ENCODE peak calls at places on chromosomes 16 and 17, in seven cellular contexts. One of them, this sample, is unnamed.

GRCh38 chr16:30829130-30830071 is 42.4 kb upstream of the ZNF629 start:
- DNase-seq in amniotic stem cell: no peak
- DNase-seq in activated naive CD8-positive, alpha-beta T cell treated with anti-CD3 and anti-CD28 coated beads for 36 hours: no peak
- DNase-seq in activated CD4-positive, CD25-positive, alpha-beta regulatory T cell: no peak
- DNase-seq in fibroblast of pulmonary artery: no peak
- DNase-seq in stimulated activated CD4-positive, alpha-beta T cell treated with anti-CD3 and anti-CD28 coated beads, Interleukin-1b, Interleukin-23, amount 100 ng/mL, for 1 hour: no peak
- DNase-seq in pancreas: no peak
- DNase-seq in this sample: no peak

GRCh38 chr17:78979780-78980623 is at the start of gene LGALS3BP:
- DNase-seq in activated naive CD8-positive, alpha-beta T cell treated with anti-CD3 and anti-CD28 coated beads for 36 hours: peak; percentile 42
- DNase-seq in amniotic stem cell: peak; percentile 12
- DNase-seq in fibroblast of pulmonary artery: peak; percentile 89
- DNase-seq in activated CD4-positive, CD25-positive, alpha-beta regulatory T cell: no peak
- DNase-seq in pancreas: peak; percentile 79
- DNase-seq in stimulated activated CD4-positive, alpha-beta T cell treated with anti-CD3 and anti-CD28 coated beads, Interleukin-1b, Interleukin-23, amount 100 ng/mL, for 1 hour: no peak
- DNase-seq in this sample: no peak

GRCh38 chr17:4087911-4088693 is 54.7 kb downstream of the ZZEF1 start:
- DNase-seq in fibroblast of pulmonary artery: peak; percentile 23
- DNase-seq in activated naive CD8-positive, alpha-beta T cell treated with anti-CD3 and anti-CD28 coated beads for 36 hours: no peak
- DNase-seq in stimulated activated CD4-positive, alpha-beta T cell treated with anti-CD3 and anti-CD28 coated beads, Interleukin-1b, Interleukin-23, amount 100 ng/mL, for 1 hour: no peak
- DNase-seq in amniotic stem cell: peak; percentile 14
- DNase-seq in activated CD4-positive, CD25-positive, alpha-beta regulatory T cell: no peak
- DNase-seq in pancreas: no peak
- DNase-seq in this sample: no peak

GRCh38 chr17:4721203-4722135 is 9.8 kb upstream of the MED11 start:
- DNase-seq in stimulated activated CD4-positive, alpha-beta T cell treated with anti-CD3 and anti-CD28 coated beads, Interleukin-1b, Interleukin-23, amount 100 ng/mL, for 1 hour: no peak
- DNase-seq in amniotic stem cell: no peak
- DNase-seq in fibroblast of pulmonary artery: peak; percentile 31
- DNase-seq in pancreas: peak; percentile 84
- DNase-seq in activated CD4-positive, CD25-positive, alpha-beta regulatory T cell: no peak
- DNase-seq in activated naive CD8-positive, alpha-beta T cell treated with anti-CD3 and anti-CD28 coated beads for 36 hours: no peak
- DNase-seq in this sample: peak; percentile 95

GRCh38 chr16:84190731-84191388 is at the start of gene ADAD2:
- DNase-seq in stimulated activated CD4-positive, alpha-beta T cell treated with anti-CD3 and anti-CD28 coated beads, Interleukin-1b, Interleukin-23, amount 100 ng/mL, for 1 hour: no peak
- DNase-seq in pancreas: no peak
- DNase-seq in activated CD4-positive, CD25-positive, alpha-beta regulatory T cell: no peak
- DNase-seq in activated naive CD8-positive, alpha-beta T cell treated with anti-CD3 and anti-CD28 coated beads for 36 hours: peak; percentile 25
- DNase-seq in amniotic stem cell: no peak
- DNase-seq in fibroblast of pulmonary artery: no peak
- DNase-seq in this sample: no peak

GRCh38 chr16:85019659-85020245 is 7.8 kb upstream of the KIAA0513 start:
- DNase-seq in activated naive CD8-positive, alpha-beta T cell treated with anti-CD3 and anti-CD28 coated beads for 36 hours: no peak
- DNase-seq in fibroblast of pulmonary artery: no peak
- DNase-seq in activated CD4-positive, CD25-positive, alpha-beta regulatory T cell: no peak
- DNase-seq in pancreas: peak; percentile 84
- DNase-seq in stimulated activated CD4-positive, alpha-beta T cell treated with anti-CD3 and anti-CD28 coated beads, Interleukin-1b, Interleukin-23, amount 100 ng/mL, for 1 hour: no peak
- DNase-seq in amniotic stem cell: no peak
- DNase-seq in this sample: no peak

GRCh38 chr16:84761448-84762368 is 58.1 kb upstream of the CRISPLD2 start:
- DNase-seq in pancreas: no peak
- DNase-seq in activated naive CD8-positive, alpha-beta T cell treated with anti-CD3 and anti-CD28 coated beads for 36 hours: no peak
- DNase-seq in fibroblast of pulmonary artery: peak; percentile 34
- DNase-seq in stimulated activated CD4-positive, alpha-beta T cell treated with anti-CD3 and anti-CD28 coated beads, Interleukin-1b, Interleukin-23, amount 100 ng/mL, for 1 hour: no peak
- DNase-seq in activated CD4-positive, CD25-positive, alpha-beta regulatory T cell: no peak
- DNase-seq in amniotic stem cell: no peak
- DNase-seq in this sample: no peak

GRCh38 chr17:64095144-64095882 is 34.6 kb downstream of the ERN1 start:
- DNase-seq in activated CD4-positive, CD25-positive, alpha-beta regulatory T cell: no peak
- DNase-seq in amniotic stem cell: no peak
- DNase-seq in stimulated activated CD4-positive, alpha-beta T cell treated with anti-CD3 and anti-CD28 coated beads, Interleukin-1b, Interleukin-23, amount 100 ng/mL, for 1 hour: no peak
- DNase-seq in fibroblast of pulmonary artery: no peak
- DNase-seq in pancreas: no peak
- DNase-seq in activated naive CD8-positive, alpha-beta T cell treated with anti-CD3 and anti-CD28 coated beads for 36 hours: no peak
- DNase-seq in this sample: peak; percentile 95

GRCh38 chr17:8946476-8946875 is 19.0 kb downstream of the PIK3R5 start:
- DNase-seq in stimulated activated CD4-positive, alpha-beta T cell treated with anti-CD3 and anti-CD28 coated beads, Interleukin-1b, Interleukin-23, amount 100 ng/mL, for 1 hour: no peak
- DNase-seq in activated CD4-positive, CD25-positive, alpha-beta regulatory T cell: no peak
- DNase-seq in pancreas: no peak
- DNase-seq in activated naive CD8-positive, alpha-beta T cell treated with anti-CD3 and anti-CD28 coated beads for 36 hours: no peak
- DNase-seq in amniotic stem cell: no peak
- DNase-seq in fibroblast of pulmonary artery: no peak
- DNase-seq in this sample: no peak

GRCh38 chr17:59421722-59422121 is 90.3 kb downstream of the YPEL2 start:
- DNase-seq in pancreas: no peak
- DNase-seq in amniotic stem cell: no peak
- DNase-seq in activated CD4-positive, CD25-positive, alpha-beta regulatory T cell: no peak
- DNase-seq in fibroblast of pulmonary artery: no peak
- DNase-seq in stimulated activated CD4-positive, alpha-beta T cell treated with anti-CD3 and anti-CD28 coated beads, Interleukin-1b, Interleukin-23, amount 100 ng/mL, for 1 hour: no peak
- DNase-seq in activated naive CD8-positive, alpha-beta T cell treated with anti-CD3 and anti-CD28 coated beads for 36 hours: no peak
- DNase-seq in this sample: no peak

GRCh38 chr16:58025351-58026138 is at the start of gene MMP15:
- DNase-seq in pancreas: peak; percentile 94
- DNase-seq in amniotic stem cell: no peak
- DNase-seq in stimulated activated CD4-positive, alpha-beta T cell treated with anti-CD3 and anti-CD28 coated beads, Interleukin-1b, Interleukin-23, amount 100 ng/mL, for 1 hour: peak; percentile 46
- DNase-seq in activated naive CD8-positive, alpha-beta T cell treated with anti-CD3 and anti-CD28 coated beads for 36 hours: peak; percentile 73
- DNase-seq in fibroblast of pulmonary artery: peak; percentile 54
- DNase-seq in activated CD4-positive, CD25-positive, alpha-beta regulatory T cell: peak; percentile 23
- DNase-seq in this sample: peak; percentile 85

GRCh38 chr16:67163903-67164558 is 514 bp upstream of the HSF4 start:
- DNase-seq in activated naive CD8-positive, alpha-beta T cell treated with anti-CD3 and anti-CD28 coated beads for 36 hours: no peak
- DNase-seq in amniotic stem cell: no peak
- DNase-seq in stimulated activated CD4-positive, alpha-beta T cell treated with anti-CD3 and anti-CD28 coated beads, Interleukin-1b, Interleukin-23, amount 100 ng/mL, for 1 hour: no peak
- DNase-seq in pancreas: peak; percentile 38
- DNase-seq in activated CD4-positive, CD25-positive, alpha-beta regulatory T cell: no peak
- DNase-seq in fibroblast of pulmonary artery: no peak
- DNase-seq in this sample: no peak

GRCh38 chr17:32489320-32490100 is 2.7 kb downstream of the CDK5R1 start:
- DNase-seq in stimulated activated CD4-positive, alpha-beta T cell treated with anti-CD3 and anti-CD28 coated beads, Interleukin-1b, Interleukin-23, amount 100 ng/mL, for 1 hour: no peak
- DNase-seq in fibroblast of pulmonary artery: no peak
- DNase-seq in activated CD4-positive, CD25-positive, alpha-beta regulatory T cell: no peak
- DNase-seq in pancreas: no peak
- DNase-seq in amniotic stem cell: no peak
- DNase-seq in activated naive CD8-positive, alpha-beta T cell treated with anti-CD3 and anti-CD28 coated beads for 36 hours: no peak
- DNase-seq in this sample: no peak

GRCh38 chr17:50839591-50840310 is 4.4 kb downstream of the WFIKKN2 start:
- DNase-seq in activated naive CD8-positive, alpha-beta T cell treated with anti-CD3 and anti-CD28 coated beads for 36 hours: no peak
- DNase-seq in activated CD4-positive, CD25-positive, alpha-beta regulatory T cell: no peak
- DNase-seq in stimulated activated CD4-positive, alpha-beta T cell treated with anti-CD3 and anti-CD28 coated beads, Interleukin-1b, Interleukin-23, amount 100 ng/mL, for 1 hour: no peak
- DNase-seq in fibroblast of pulmonary artery: no peak
- DNase-seq in amniotic stem cell: no peak
- DNase-seq in pancreas: no peak
- DNase-seq in this sample: no peak

GRCh38 chr16:78576941-78577340 is 477.5 kb downstream of the WWOX start:
- DNase-seq in fibroblast of pulmonary artery: no peak
- DNase-seq in amniotic stem cell: no peak
- DNase-seq in activated naive CD8-positive, alpha-beta T cell treated with anti-CD3 and anti-CD28 coated beads for 36 hours: no peak
- DNase-seq in activated CD4-positive, CD25-positive, alpha-beta regulatory T cell: no peak
- DNase-seq in stimulated activated CD4-positive, alpha-beta T cell treated with anti-CD3 and anti-CD28 coated beads, Interleukin-1b, Interleukin-23, amount 100 ng/mL, for 1 hour: no peak
- DNase-seq in pancreas: no peak
- DNase-seq in this sample: no peak

GRCh38 chr17:13638855-13639458 is 37.2 kb upstream of the HS3ST3A1 start:
- DNase-seq in pancreas: no peak
- DNase-seq in fibroblast of pulmonary artery: peak; percentile 31
- DNase-seq in activated CD4-positive, CD25-positive, alpha-beta regulatory T cell: no peak
- DNase-seq in amniotic stem cell: no peak
- DNase-seq in activated naive CD8-positive, alpha-beta T cell treated with anti-CD3 and anti-CD28 coated beads for 36 hours: peak; percentile 15
- DNase-seq in stimulated activated CD4-positive, alpha-beta T cell treated with anti-CD3 and anti-CD28 coated beads, Interleukin-1b, Interleukin-23, amount 100 ng/mL, for 1 hour: no peak
- DNase-seq in this sample: no peak

GRCh38 chr16:7200320-7200719 is 132.3 kb upstream of the RBFOX1 start:
- DNase-seq in activated naive CD8-positive, alpha-beta T cell treated with anti-CD3 and anti-CD28 coated beads for 36 hours: no peak
- DNase-seq in pancreas: no peak
- DNase-seq in stimulated activated CD4-positive, alpha-beta T cell treated with anti-CD3 and anti-CD28 coated beads, Interleukin-1b, Interleukin-23, amount 100 ng/mL, for 1 hour: no peak
- DNase-seq in fibroblast of pulmonary artery: no peak
- DNase-seq in amniotic stem cell: no peak
- DNase-seq in activated CD4-positive, CD25-positive, alpha-beta regulatory T cell: no peak
- DNase-seq in this sample: no peak

GRCh38 chr16:68068926-68069325 is 16.2 kb upstream of the NFATC3 start:
- DNase-seq in stimulated activated CD4-positive, alpha-beta T cell treated with anti-CD3 and anti-CD28 coated beads, Interleukin-1b, Interleukin-23, amount 100 ng/mL, for 1 hour: no peak
- DNase-seq in fibroblast of pulmonary artery: no peak
- DNase-seq in amniotic stem cell: no peak
- DNase-seq in activated naive CD8-positive, alpha-beta T cell treated with anti-CD3 and anti-CD28 coated beads for 36 hours: no peak
- DNase-seq in activated CD4-positive, CD25-positive, alpha-beta regulatory T cell: no peak
- DNase-seq in pancreas: no peak
- DNase-seq in this sample: no peak

GRCh38 chr17:81511800-81512559 is 619 bp downstream of the ACTG1 start:
- DNase-seq in activated CD4-positive, CD25-positive, alpha-beta regulatory T cell: no peak
- DNase-seq in amniotic stem cell: no peak
- DNase-seq in stimulated activated CD4-positive, alpha-beta T cell treated with anti-CD3 and anti-CD28 coated beads, Interleukin-1b, Interleukin-23, amount 100 ng/mL, for 1 hour: no peak
- DNase-seq in activated naive CD8-positive, alpha-beta T cell treated with anti-CD3 and anti-CD28 coated beads for 36 hours: no peak
- DNase-seq in pancreas: peak; percentile 67
- DNase-seq in fibroblast of pulmonary artery: peak; percentile 20
- DNase-seq in this sample: no peak

GRCh38 chr16:89422527-89422904 is 67.8 kb downstream of the ANKRD11 start:
- DNase-seq in activated naive CD8-positive, alpha-beta T cell treated with anti-CD3 and anti-CD28 coated beads for 36 hours: peak; percentile 45
- DNase-seq in activated CD4-positive, CD25-positive, alpha-beta regulatory T cell: no peak
- DNase-seq in fibroblast of pulmonary artery: peak; percentile 43
- DNase-seq in stimulated activated CD4-positive, alpha-beta T cell treated with anti-CD3 and anti-CD28 coated beads, Interleukin-1b, Interleukin-23, amount 100 ng/mL, for 1 hour: no peak
- DNase-seq in amniotic stem cell: no peak
- DNase-seq in pancreas: no peak
- DNase-seq in this sample: no peak

GRCh38 chr17:6555331-6556120 is 829 bp downstream of the PITPNM3 start:
- DNase-seq in activated naive CD8-positive, alpha-beta T cell treated with anti-CD3 and anti-CD28 coated beads for 36 hours: peak; percentile 11
- DNase-seq in stimulated activated CD4-positive, alpha-beta T cell treated with anti-CD3 and anti-CD28 coated beads, Interleukin-1b, Interleukin-23, amount 100 ng/mL, for 1 hour: no peak
- DNase-seq in fibroblast of pulmonary artery: no peak
- DNase-seq in amniotic stem cell: no peak
- DNase-seq in activated CD4-positive, CD25-positive, alpha-beta regulatory T cell: no peak
- DNase-seq in pancreas: peak; percentile 35
- DNase-seq in this sample: no peak

GRCh38 chr17:31488264-31488981 is 96.9 kb downstream of the RAB11FIP4 start:
- DNase-seq in fibroblast of pulmonary artery: no peak
- DNase-seq in pancreas: peak; percentile 78
- DNase-seq in stimulated activated CD4-positive, alpha-beta T cell treated with anti-CD3 and anti-CD28 coated beads, Interleukin-1b, Interleukin-23, amount 100 ng/mL, for 1 hour: no peak
- DNase-seq in amniotic stem cell: no peak
- DNase-seq in activated CD4-positive, CD25-positive, alpha-beta regulatory T cell: no peak
- DNase-seq in activated naive CD8-positive, alpha-beta T cell treated with anti-CD3 and anti-CD28 coated beads for 36 hours: peak; percentile 34
- DNase-seq in this sample: peak; percentile 32

GRCh38 chr16:35752012-35752772 is 2292.8 kb downstream of the TP53TG3F start:
- DNase-seq in pancreas: no peak
- DNase-seq in activated CD4-positive, CD25-positive, alpha-beta regulatory T cell: no peak
- DNase-seq in amniotic stem cell: no peak
- DNase-seq in stimulated activated CD4-positive, alpha-beta T cell treated with anti-CD3 and anti-CD28 coated beads, Interleukin-1b, Interleukin-23, amount 100 ng/mL, for 1 hour: no peak
- DNase-seq in activated naive CD8-positive, alpha-beta T cell treated with anti-CD3 and anti-CD28 coated beads for 36 hours: no peak
- DNase-seq in fibroblast of pulmonary artery: no peak
- DNase-seq in this sample: no peak

GRCh38 chr16:64823676-64824075 is 298.2 kb downstream of the CDH11 start:
- DNase-seq in pancreas: no peak
- DNase-seq in stimulated activated CD4-positive, alpha-beta T cell treated with anti-CD3 and anti-CD28 coated beads, Interleukin-1b, Interleukin-23, amount 100 ng/mL, for 1 hour: no peak
- DNase-seq in amniotic stem cell: no peak
- DNase-seq in activated CD4-positive, CD25-positive, alpha-beta regulatory T cell: no peak
- DNase-seq in fibroblast of pulmonary artery: no peak
- DNase-seq in activated naive CD8-positive, alpha-beta T cell treated with anti-CD3 and anti-CD28 coated beads for 36 hours: no peak
- DNase-seq in this sample: peak; percentile 9

GRCh38 chr17:42422412-42422957 is 571 bp downstream of the CAVIN1 start:
- DNase-seq in amniotic stem cell: no peak
- DNase-seq in activated CD4-positive, CD25-positive, alpha-beta regulatory T cell: no peak
- DNase-seq in stimulated activated CD4-positive, alpha-beta T cell treated with anti-CD3 and anti-CD28 coated beads, Interleukin-1b, Interleukin-23, amount 100 ng/mL, for 1 hour: no peak
- DNase-seq in fibroblast of pulmonary artery: no peak
- DNase-seq in activated naive CD8-positive, alpha-beta T cell treated with anti-CD3 and anti-CD28 coated beads for 36 hours: peak; percentile 49
- DNase-seq in pancreas: peak; percentile 46
- DNase-seq in this sample: peak; percentile 36